ENCODE peak calls at places on chromosomes 3 and 15, in six cellular contexts. One of them, this sample, is unnamed.

GRCh38 chr3:123834631-123835030 is 49.5 kb downstream of the MYLK start:
- DNase-seq in neural progenitor cell: no peak
- DNase-seq in GM23248: peak; percentile 94
- DNase-seq in GM12878: no peak
- DNase-seq in IMR-90: peak; percentile 90
- DNase-seq in K562: no peak
- DNase-seq in this sample: peak; percentile 69

GRCh38 chr15:37695719-37696118 is 238.7 kb upstream of the TMCO5A start:
- DNase-seq in neural progenitor cell: no peak
- DNase-seq in GM23248: peak; percentile 61
- DNase-seq in GM12878: no peak
- DNase-seq in IMR-90: peak; percentile 35
- DNase-seq in K562: no peak
- DNase-seq in this sample: peak; percentile 55

GRCh38 chr3:118267588-118267987 is 767.1 kb downstream of the IGSF11 start:
- DNase-seq in neural progenitor cell: no peak
- DNase-seq in GM23248: no peak
- DNase-seq in GM12878: no peak
- DNase-seq in IMR-90: no peak
- DNase-seq in K562: no peak
- DNase-seq in this sample: no peak

GRCh38 chr3:188294113-188294512 is 140.2 kb downstream of the LPP start:
- DNase-seq in neural progenitor cell: no peak
- DNase-seq in GM23248: no peak
- DNase-seq in GM12878: no peak
- DNase-seq in IMR-90: no peak
- DNase-seq in K562: no peak
- DNase-seq in this sample: no peak

GRCh38 chr15:89725064-89725463 is 26.0 kb downstream of the MESP1 start:
- DNase-seq in neural progenitor cell: no peak
- DNase-seq in GM23248: no peak
- DNase-seq in GM12878: no peak
- DNase-seq in IMR-90: no peak
- DNase-seq in K562: no peak
- DNase-seq in this sample: no peak

GRCh38 chr3:57006949-57007419 is 53.5 kb upstream of the SPATA12 start:
- DNase-seq in neural progenitor cell: no peak
- DNase-seq in GM23248: peak; percentile 65
- DNase-seq in GM12878: no peak
- DNase-seq in IMR-90: peak; percentile 34
- DNase-seq in K562: peak; percentile 40
- DNase-seq in this sample: peak; percentile 20

GRCh38 chr3:27114684-27115083 is 254.5 kb downstream of the NEK10 start:
- DNase-seq in neural progenitor cell: no peak
- DNase-seq in GM23248: peak; percentile 54
- DNase-seq in GM12878: no peak
- DNase-seq in IMR-90: peak; percentile 50
- DNase-seq in K562: no peak
- DNase-seq in this sample: no peak

GRCh38 chr3:133970916-133971315 is 58.8 kb downstream of the SLCO2A1 start:
- DNase-seq in neural progenitor cell: no peak
- DNase-seq in GM23248: no peak
- DNase-seq in GM12878: no peak
- DNase-seq in IMR-90: no peak
- DNase-seq in K562: no peak
- DNase-seq in this sample: no peak

GRCh38 chr3:120567370-120568197 is 28.6 kb upstream of the NDUFB4 start:
- DNase-seq in neural progenitor cell: peak; percentile 45
- DNase-seq in GM23248: peak; percentile 68
- DNase-seq in GM12878: no peak
- DNase-seq in IMR-90: peak; percentile 47
- DNase-seq in K562: no peak
- DNase-seq in this sample: peak; percentile 78

GRCh38 chr3:52085883-52086282 is 29.5 kb upstream of the DUSP7 start:
- DNase-seq in neural progenitor cell: no peak
- DNase-seq in GM23248: no peak
- DNase-seq in GM12878: no peak
- DNase-seq in IMR-90: no peak
- DNase-seq in K562: no peak
- DNase-seq in this sample: no peak

GRCh38 chr15:99956022-99956775 is 223.0 kb upstream of the LYSMD4 start:
- DNase-seq in neural progenitor cell: no peak
- DNase-seq in GM23248: no peak
- DNase-seq in GM12878: no peak
- DNase-seq in IMR-90: no peak
- DNase-seq in K562: no peak
- DNase-seq in this sample: no peak

GRCh38 chr15:89486726-89487050 is 9.7 kb downstream of the RHCG start:
- DNase-seq in neural progenitor cell: peak; percentile 13
- DNase-seq in GM23248: peak; percentile 22
- DNase-seq in GM12878: no peak
- DNase-seq in IMR-90: no peak
- DNase-seq in K562: peak; percentile 77
- DNase-seq in this sample: no peak

GRCh38 chr15:26628879-26629529 is 143.9 kb downstream of the GABRB3 start:
- DNase-seq in neural progenitor cell: peak; percentile 50
- DNase-seq in GM23248: no peak
- DNase-seq in GM12878: no peak
- DNase-seq in IMR-90: peak; percentile 2
- DNase-seq in K562: peak; percentile 88
- DNase-seq in this sample: no peak

GRCh38 chr3:100080573-100080972 is 33.7 kb downstream of the FILIP1L start:
- DNase-seq in neural progenitor cell: no peak
- DNase-seq in GM23248: peak; percentile 20
- DNase-seq in GM12878: no peak
- DNase-seq in IMR-90: peak; percentile 51
- DNase-seq in K562: no peak
- DNase-seq in this sample: no peak

GRCh38 chr3:111963424-111963823 is 15.4 kb upstream of the ABHD10 start:
- DNase-seq in neural progenitor cell: no peak
- DNase-seq in GM23248: peak; percentile 91
- DNase-seq in GM12878: no peak
- DNase-seq in IMR-90: peak; percentile 84
- DNase-seq in K562: no peak
- DNase-seq in this sample: peak; percentile 69

GRCh38 chr15:63236272-63236671 is 41.1 kb upstream of the APH1B start:
- DNase-seq in neural progenitor cell: no peak
- DNase-seq in GM23248: peak; percentile 65
- DNase-seq in GM12878: no peak
- DNase-seq in IMR-90: peak; percentile 92
- DNase-seq in K562: no peak
- DNase-seq in this sample: no peak

GRCh38 chr3:121667333-121667732 is 6.6 kb upstream of the HCLS1 start:
- DNase-seq in neural progenitor cell: no peak
- DNase-seq in GM23248: no peak
- DNase-seq in GM12878: no peak
- DNase-seq in IMR-90: no peak
- DNase-seq in K562: no peak
- DNase-seq in this sample: no peak

GRCh38 chr15:79815468-79815867 is 81.3 kb downstream of the MTHFS start:
- DNase-seq in neural progenitor cell: no peak
- DNase-seq in GM23248: no peak
- DNase-seq in GM12878: no peak
- DNase-seq in IMR-90: no peak
- DNase-seq in K562: no peak
- DNase-seq in this sample: no peak

GRCh38 chr15:31365655-31366127 is 39.1 kb downstream of the KLF13 start:
- DNase-seq in neural progenitor cell: peak; percentile 82
- DNase-seq in GM23248: peak; percentile 96
- DNase-seq in GM12878: no peak
- DNase-seq in IMR-90: peak; percentile 72
- DNase-seq in K562: peak; percentile 86
- DNase-seq in this sample: peak; percentile 90

GRCh38 chr15:51647128-51647562 is 24.6 kb upstream of the DMXL2 start:
- DNase-seq in neural progenitor cell: no peak
- DNase-seq in GM23248: peak; percentile 73
- DNase-seq in GM12878: no peak
- DNase-seq in IMR-90: peak; percentile 43
- DNase-seq in K562: peak; percentile 48
- DNase-seq in this sample: peak; percentile 34

GRCh38 chr3:127485396-127486170 is 105.0 kb downstream of the TPRA1 start:
- DNase-seq in neural progenitor cell: no peak
- DNase-seq in GM23248: peak; percentile 24
- DNase-seq in GM12878: no peak
- DNase-seq in IMR-90: no peak
- DNase-seq in K562: no peak
- DNase-seq in this sample: no peak

GRCh38 chr15:71752604-71753289 is 57.6 kb upstream of the NR2E3 start:
- DNase-seq in neural progenitor cell: peak; percentile 68
- DNase-seq in GM23248: peak; percentile 93
- DNase-seq in GM12878: no peak
- DNase-seq in IMR-90: peak; percentile 94
- DNase-seq in K562: no peak
- DNase-seq in this sample: peak; percentile 83

GRCh38 chr3:14564741-14565140 is 24.6 kb upstream of the GRIP2 start:
- DNase-seq in neural progenitor cell: no peak
- DNase-seq in GM23248: no peak
- DNase-seq in GM12878: no peak
- DNase-seq in IMR-90: no peak
- DNase-seq in K562: no peak
- DNase-seq in this sample: no peak

GRCh38 chr3:14598143-14598569 is 53.4 kb upstream of the CCDC174 start:
- DNase-seq in neural progenitor cell: peak; percentile 83
- DNase-seq in GM23248: peak; percentile 46
- DNase-seq in GM12878: no peak
- DNase-seq in IMR-90: peak; percentile 39
- DNase-seq in K562: peak; percentile 64
- DNase-seq in this sample: peak; percentile 52

GRCh38 chr3:184750684-184751083 is 38.8 kb upstream of the MAGEF1 start:
- DNase-seq in neural progenitor cell: no peak
- DNase-seq in GM23248: no peak
- DNase-seq in GM12878: no peak
- DNase-seq in IMR-90: no peak
- DNase-seq in K562: no peak
- DNase-seq in this sample: no peak

GRCh38 chr3:16477501-16477900 is 36.0 kb downstream of the RFTN1 start:
- DNase-seq in neural progenitor cell: no peak
- DNase-seq in GM23248: no peak
- DNase-seq in GM12878: no peak
- DNase-seq in IMR-90: peak; percentile 49
- DNase-seq in K562: no peak
- DNase-seq in this sample: no peak
- H3K4me1 ChIP-seq in neural progenitor cell: peaks cover 14% of the 10 kb centered on the region
- H3K4me1 ChIP-seq in GM23248: peaks cover 81% of the 10 kb centered on the region
- H3K4me1 ChIP-seq in GM12878: peaks cover 19% of the 10 kb centered on the region
- H3K4me1 ChIP-seq in IMR-90: peaks cover 39% of the 10 kb centered on the region
- H3K4me1 ChIP-seq in K562: no peaks in the 10 kb centered on the region
- H3K4me1 ChIP-seq in this sample: peaks cover 74% of the 10 kb centered on the region

GRCh38 chr15:69673236-69673881 is 220.7 kb downstream of the RPLP1 start:
- DNase-seq in neural progenitor cell: no peak
- DNase-seq in GM23248: no peak
- DNase-seq in GM12878: no peak
- DNase-seq in IMR-90: no peak
- DNase-seq in K562: no peak
- DNase-seq in this sample: no peak

GRCh38 chr15:69675727-69676126 is 223.1 kb downstream of the RPLP1 start:
- DNase-seq in neural progenitor cell: no peak
- DNase-seq in GM23248: no peak
- DNase-seq in GM12878: no peak
- DNase-seq in IMR-90: no peak
- DNase-seq in K562: no peak
- DNase-seq in this sample: no peak

GRCh38 chr15:69679623-69680228 is 227.1 kb downstream of the RPLP1 start:
- DNase-seq in neural progenitor cell: no peak
- DNase-seq in GM23248: no peak
- DNase-seq in GM12878: peak; percentile 89
- DNase-seq in IMR-90: no peak
- DNase-seq in K562: no peak
- DNase-seq in this sample: no peak

GRCh38 chr15:69677403-69677802 is 224.8 kb downstream of the RPLP1 start:
- DNase-seq in neural progenitor cell: no peak
- DNase-seq in GM23248: no peak
- DNase-seq in GM12878: peak; percentile 28
- DNase-seq in IMR-90: no peak
- DNase-seq in K562: no peak
- DNase-seq in this sample: no peak
- H3K4me3 ChIP-seq in neural progenitor cell: no peak overlapping the region
- H3K4me3 ChIP-seq in GM23248: no peak overlapping the region
- H3K4me3 ChIP-seq in GM12878: no peak overlapping the region
- H3K4me3 ChIP-seq in IMR-90: no peak overlapping the region
- H3K4me3 ChIP-seq in K562: no peak overlapping the region
- H3K4me3 ChIP-seq in this sample: no peak overlapping the region

GRCh38 chr3:43212914-43213611 is 73.3 kb upstream of the SNRK start:
- DNase-seq in neural progenitor cell: no peak
- DNase-seq in GM23248: no peak
- DNase-seq in GM12878: peak; percentile 35
- DNase-seq in IMR-90: no peak
- DNase-seq in K562: no peak
- DNase-seq in this sample: no peak
- H3K9ac ChIP-seq in neural progenitor cell: no peak overlapping the region
- H3K9ac ChIP-seq in GM23248: no peak overlapping the region
- H3K9ac ChIP-seq in GM12878: no peak overlapping the region
- H3K9ac ChIP-seq in IMR-90: no peak overlapping the region
- H3K9ac ChIP-seq in K562: no peak overlapping the region
- H3K9ac ChIP-seq in this sample: no peak overlapping the region

GRCh38 chr3:194944526-194944925 is 258.8 kb downstream of the FAM43A start:
- DNase-seq in neural progenitor cell: no peak
- DNase-seq in GM23248: no peak
- DNase-seq in GM12878: no peak
- DNase-seq in IMR-90: no peak
- DNase-seq in K562: no peak
- DNase-seq in this sample: no peak
- H3K4me1 ChIP-seq in neural progenitor cell: no peaks in the 10 kb centered on the region
- H3K4me1 ChIP-seq in GM23248: no peaks in the 10 kb centered on the region
- H3K4me1 ChIP-seq in GM12878: no peaks in the 10 kb centered on the region
- H3K4me1 ChIP-seq in IMR-90: no peaks in the 10 kb centered on the region
- H3K4me1 ChIP-seq in K562: no peaks in the 10 kb centered on the region
- H3K4me1 ChIP-seq in this sample: no peaks in the 10 kb centered on the region

DNA sequence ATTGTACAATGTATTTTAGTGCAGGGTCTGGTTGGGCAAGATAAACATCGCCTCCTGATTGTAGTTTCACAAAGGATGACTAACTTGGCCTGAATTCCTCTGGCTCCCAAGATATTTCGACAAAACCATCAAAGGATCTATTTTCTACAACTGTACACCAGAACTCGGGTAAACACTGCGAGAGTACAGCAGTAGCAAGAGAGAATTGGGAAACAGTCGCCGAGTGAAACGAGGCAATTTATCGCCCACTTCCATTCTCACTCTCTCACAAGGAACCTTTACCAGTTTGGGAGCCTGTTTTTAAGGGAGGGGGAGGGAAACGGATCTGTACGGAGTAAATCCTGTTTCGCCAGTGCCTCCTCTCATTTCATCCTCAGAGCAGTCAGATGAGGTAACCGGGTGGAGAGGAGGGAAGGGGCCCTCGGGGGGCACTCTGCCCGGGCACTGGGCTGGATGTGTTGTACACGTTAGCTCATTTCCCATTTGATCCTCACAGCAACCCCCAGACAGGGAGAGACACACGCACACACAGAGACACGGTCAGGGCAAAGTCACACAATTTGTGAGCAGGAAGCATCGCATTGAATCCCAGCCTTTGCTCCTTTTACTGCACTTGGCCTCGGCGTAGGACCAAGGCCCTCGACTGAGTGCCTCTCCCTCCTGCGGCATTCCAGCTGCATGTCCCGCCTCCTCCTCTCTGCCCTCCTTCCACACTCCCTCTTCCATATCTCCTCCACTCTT is 120.1 kb downstream of the LIPC start:
- DNase-seq in neural progenitor cell: no peak
- DNase-seq in GM23248: peak; percentile 94
- DNase-seq in GM12878: no peak
- DNase-seq in IMR-90: peak; percentile 96
- DNase-seq in K562: no peak
- DNase-seq in this sample: peak; percentile 94
- H3K4me3 ChIP-seq in neural progenitor cell: no peak overlapping the region
- H3K4me3 ChIP-seq in GM23248: peak overlapping the region; percentile 57
- H3K4me3 ChIP-seq in GM12878: no peak overlapping the region
- H3K4me3 ChIP-seq in IMR-90: peak overlapping the region; percentile 9
- H3K4me3 ChIP-seq in K562: peak overlapping the region; percentile 10
- H3K4me3 ChIP-seq in this sample: peak overlapping the region; percentile 77